ENCODE peak calls at places on chromosomes 11 and 22, in ten cellular contexts. G, M, F, O, L, U, T, K, C and J are unnamed samples. For H3K4me1, the result is how much of the 10 kb centered on the place peaks cover.

GRCh38 chr11:30485222-30485621 is 100.9 kb downstream of the MPPED2 start:
- DNase-seq in L (no peak), G (no peak), U (no peak), F (no peak), C (no peak), T (no peak), O (no peak), M (no peak), K (no peak), J (no peak)

GRCh38 chr11:60251485-60252207 is 8.7 kb upstream of the MS4A4E start:
- DNase-seq in L (no peak), C (no peak), F (no peak), T (peak), O (no peak), M (no peak), K (no peak), U (no peak), G (no peak), J (peak)

GRCh38 chr11:60390389-60390788 is 5.9 kb upstream of the MS4A14 start:
- DNase-seq in K (no peak), G (no peak), F (no peak), T (no peak), O (no peak), C (no peak), L (no peak), U (no peak), M (no peak), J (no peak)

GRCh38 chr11:94130589-94131362 is 2.1 kb downstream of the PANX1 start:
- DNase-seq in M (peak), L (no peak), C (no peak), F (peak), K (no peak), U (no peak), G (no peak), T (peak), O (no peak), J (no peak)

GRCh38 chr22:43173566-43173965 is 13.4 kb downstream of the TTLL12 start:
- DNase-seq in T (no peak), C (peak), O (no peak), L (no peak), M (no peak), K (no peak), F (no peak), G (no peak), U (no peak), J (no peak)

GRCh38 chr11:43504316-43504950 is 145.7 kb downstream of the TTC17 start:
- DNase-seq in C (no peak), T (peak), F (no peak), L (no peak), U (no peak), O (peak), G (no peak), M (peak), K (no peak), J (no peak)

GRCh38 chr11:83545494-83545893 is 259.3 kb upstream of the CCDC90B start:
- DNase-seq in T (no peak), O (no peak), F (no peak), K (no peak), C (no peak), M (no peak), G (no peak), L (no peak), U (no peak), J (no peak)

GRCh38 chr11:111334495-111335123 is 36.3 kb downstream of the POU2AF3 start:
- DNase-seq in G (peak), T (peak), K (no peak), L (peak), F (no peak), C (no peak), M (no peak), O (no peak), U (no peak), J (no peak)

GRCh38 chr11:48538991-48539390 is 50.4 kb downstream of the OR4A47 start:
- DNase-seq in O (no peak), C (no peak), L (no peak), M (no peak), G (no peak), K (no peak), F (no peak), U (no peak), T (no peak), J (no peak)

GRCh38 chr22:42282252-42282942 is 11.9 kb upstream of the TCF20 start:
- DNase-seq in F (no peak), O (peak), C (peak), U (peak), L (no peak), G (peak), K (no peak), M (no peak), T (no peak), J (peak)

GRCh38 chr22:38696606-38697005 is 4.1 kb downstream of the JOSD1 start:
- DNase-seq in M (peak), T (peak), L (no peak), G (no peak), K (no peak), O (no peak), F (no peak), C (no peak), U (no peak), J (no peak)

GRCh38 chr11:92131289-92131890 is 93.2 kb upstream of the FAT3 start:
- DNase-seq in K (no peak), U (no peak), G (no peak), M (no peak), L (no peak), T (no peak), C (no peak), F (no peak), O (no peak), J (no peak)

GRCh38 chr11:57792060-57792541 is 30.5 kb downstream of the CTNND1 start:
- DNase-seq in L (peak), F (peak), G (peak), U (peak), K (peak), M (peak), O (no peak), T (peak), C (peak), J (peak)

GRCh38 chr11:24324211-24324610 is 172.6 kb upstream of the LUZP2 start:
- DNase-seq in T (no peak), L (no peak), M (peak), G (no peak), U (no peak), F (no peak), C (no peak), K (no peak), O (no peak), J (no peak)

DNA sequence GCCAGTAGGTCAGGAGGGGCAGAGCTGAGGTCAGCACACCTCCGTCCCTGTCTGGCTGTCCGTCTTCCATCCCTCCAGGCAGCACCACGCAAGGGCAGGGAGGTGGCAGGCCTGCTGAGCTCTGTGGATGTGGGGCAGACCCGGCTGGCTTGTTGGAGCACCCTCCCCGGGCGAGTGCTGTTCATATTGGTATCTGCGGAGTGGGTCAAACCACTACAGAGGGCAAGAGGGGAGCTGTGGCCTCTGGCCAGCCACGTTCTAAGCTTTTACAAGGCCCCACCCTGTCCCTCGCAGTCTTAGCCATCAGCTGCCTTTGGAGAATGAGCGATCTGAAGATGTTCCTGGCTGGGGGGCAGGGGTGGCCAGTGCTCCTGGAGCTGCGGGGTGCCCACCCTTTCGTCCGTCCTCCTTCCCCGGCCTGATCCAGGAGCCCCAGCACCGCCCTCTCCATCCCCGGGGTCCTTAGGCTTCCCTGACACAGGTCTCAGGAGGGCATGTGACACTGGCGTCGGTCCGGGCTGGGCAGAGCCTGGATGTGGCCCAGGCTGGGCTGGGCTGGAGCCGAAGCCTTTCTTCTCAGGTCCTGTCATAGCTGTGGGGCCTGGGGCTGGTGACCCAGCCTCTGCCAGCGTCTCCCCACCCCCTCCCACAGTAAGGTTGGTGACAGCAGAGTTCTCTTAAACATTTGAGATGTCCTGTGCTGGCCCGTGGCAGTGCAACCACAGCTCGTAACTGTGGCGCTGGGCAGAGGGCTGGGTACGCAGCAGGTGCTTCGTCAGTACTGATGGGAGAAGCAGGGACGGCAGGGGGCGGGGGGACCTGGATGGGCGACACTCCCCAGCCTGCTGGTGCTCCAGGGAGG is 31.7 kb upstream of the GRAMD4 start:
- DNase-seq in T (no peak), O (no peak), G (peak), F (no peak), L (no peak), M (no peak), K (no peak), U (peak), C (peak), J (no peak)
- H3K4me1 ChIP-seq in T (under half), O (under half), G (under half), F (under half), L (half or more), M (under half), K (under half), U (under half), C (half or more), J (half or more)

DNA sequence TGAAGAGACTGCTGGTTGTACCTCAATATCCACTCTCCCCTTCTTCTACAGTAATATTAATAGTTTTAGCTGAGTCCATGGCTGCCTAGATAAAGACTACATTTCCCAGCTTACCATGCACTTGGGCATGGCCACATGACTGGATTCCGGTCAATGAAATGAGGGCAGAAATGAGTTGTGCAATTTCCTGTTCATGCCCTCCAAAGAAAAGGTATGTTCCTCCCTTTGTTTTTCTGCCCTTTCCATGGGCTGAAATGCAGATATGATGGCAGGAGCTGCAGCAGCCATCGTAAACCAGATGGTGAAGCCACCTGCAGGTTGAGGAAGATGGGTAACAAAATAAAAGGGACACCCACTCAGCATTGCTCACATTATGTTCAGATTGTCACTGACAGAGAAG is 15.3 kb upstream of the ELFN2 start:
- DNase-seq in O (no peak), G (no peak), U (no peak), M (peak), T (no peak), C (no peak), K (no peak), L (no peak), F (no peak), J (no peak)
- TF ChIP-seq POLR2A in O (no peak), G (no peak), U (no peak), M (no peak), T (no peak), C (no peak), K (no peak), L (no peak), F (no peak), J (no peak)

GRCh38 chr11:108857382-108857781 is 192.5 kb downstream of the DDX10 start:
- DNase-seq in M (no peak), K (no peak), L (no peak), G (no peak), T (peak), F (no peak), C (no peak), U (no peak), O (peak), J (no peak)
- H3K27ac ChIP-seq in M (no peak), K (no peak), L (no peak), G (no peak), T (no peak), F (no peak), C (no peak), U (no peak), O (no peak), J (no peak)

GRCh38 chr11:36586543-36586942 is 7.8 kb upstream of the IFTAP start:
- DNase-seq in K (no peak), L (no peak), F (no peak), C (no peak), O (no peak), M (no peak), T (no peak), G (no peak), U (no peak), J (no peak)
- H3K4me1 ChIP-seq in K (under half), L (under half), F (under half), C (under half), O (under half), M (under half), T (under half), G (under half), U (under half), J (under half)

DNA sequence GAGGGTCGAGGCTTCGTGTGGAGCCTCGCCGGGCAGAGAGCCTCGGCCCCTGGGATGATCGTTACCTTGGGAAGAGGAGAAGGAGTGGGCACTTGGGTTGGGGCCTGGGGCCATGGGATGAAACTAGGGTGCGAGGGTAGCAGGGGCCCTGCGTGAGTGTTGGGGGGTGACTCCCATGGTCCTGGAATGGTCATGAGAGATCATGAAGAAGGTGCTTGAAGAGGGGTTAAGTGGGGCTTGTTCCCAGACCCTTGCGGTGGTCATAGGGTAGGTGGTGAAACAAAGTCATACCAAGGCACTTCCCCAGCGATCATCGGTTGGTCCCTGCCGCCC is 284 bp downstream of the CCS start:
- DNase-seq in K (no peak), O (no peak), C (no peak), U (no peak), F (no peak), L (no peak), T (no peak), G (no peak), M (no peak), J (no peak)
- TF ChIP-seq POLR2A in K (no peak), O (no peak), C (no peak), U (no peak), F (no peak), L (no peak), T (no peak), G (no peak), M (no peak), J (no peak)

GRCh38 chr22:26658161-26658560 is 773 bp downstream of the MIAT start:
- DNase-seq in O (no peak), G (no peak), K (no peak), T (no peak), U (no peak), L (no peak), M (no peak), F (no peak), C (no peak), J (no peak)

GRCh38 chr22:26656896-26657851 is at the start of gene MIAT:
- DNase-seq in M (peak), G (no peak), U (peak), T (no peak), O (no peak), F (no peak), L (peak), K (no peak), C (peak), J (peak)

GRCh38 chr22:26662160-26662559 is 4.8 kb downstream of the MIAT start:
- DNase-seq in T (no peak), F (no peak), K (no peak), U (no peak), O (no peak), G (no peak), C (no peak), M (no peak), L (no peak), J (no peak)

GRCh38 chr22:26660961-26661578 is 3.7 kb downstream of the MIAT start:
- DNase-seq in L (no peak), U (no peak), G (no peak), C (peak), M (no peak), F (no peak), K (no peak), T (no peak), O (no peak), J (no peak)

DNA sequence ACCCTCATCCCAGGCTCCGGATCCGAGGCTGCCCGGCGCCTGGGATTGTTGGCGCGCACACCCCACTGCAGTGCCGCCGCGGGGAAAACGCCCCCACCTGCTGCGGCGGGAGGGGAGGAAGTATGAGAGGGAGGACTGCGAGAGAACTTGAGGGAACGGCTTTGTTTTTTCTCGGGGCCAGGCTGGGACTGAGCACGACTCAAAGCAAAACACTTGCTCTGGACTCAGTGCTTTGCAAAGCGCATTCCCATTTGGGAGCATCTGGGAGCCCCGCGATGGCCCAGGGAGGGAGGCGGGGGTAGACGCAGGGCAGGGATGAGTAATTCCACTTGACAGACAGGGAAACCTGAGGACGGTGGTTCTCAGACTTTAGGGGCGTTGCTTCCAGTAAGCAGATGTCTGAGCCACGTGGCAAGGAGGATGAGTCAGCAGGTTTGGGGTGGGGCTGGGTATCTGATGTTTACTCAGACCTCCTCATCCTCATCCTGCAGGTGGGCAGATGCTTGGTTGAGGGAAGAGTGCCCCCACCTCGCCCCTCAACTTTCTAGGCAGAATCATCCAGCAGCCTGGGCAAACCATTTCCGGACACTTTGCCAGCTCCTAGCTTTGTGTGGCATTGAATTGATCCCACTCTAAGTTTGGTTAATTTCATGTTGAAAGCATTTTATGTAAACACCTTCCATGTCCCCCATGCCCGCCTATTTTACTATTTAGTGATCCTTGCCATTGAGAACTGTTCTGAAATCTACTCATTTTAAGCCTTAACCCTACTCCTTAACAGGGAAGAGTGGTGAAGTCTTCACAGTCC is 1.5 kb downstream of the MIAT start:
- DNase-seq in F (peak), K (peak), G (no peak), O (no peak), T (peak), L (peak), M (peak), U (peak), C (peak), J (peak)
- H3K27ac ChIP-seq in F (no peak), K (no peak), G (no peak), O (no peak), T (no peak), L (no peak), M (no peak), U (no peak), C (peak), J (no peak)

DNA sequence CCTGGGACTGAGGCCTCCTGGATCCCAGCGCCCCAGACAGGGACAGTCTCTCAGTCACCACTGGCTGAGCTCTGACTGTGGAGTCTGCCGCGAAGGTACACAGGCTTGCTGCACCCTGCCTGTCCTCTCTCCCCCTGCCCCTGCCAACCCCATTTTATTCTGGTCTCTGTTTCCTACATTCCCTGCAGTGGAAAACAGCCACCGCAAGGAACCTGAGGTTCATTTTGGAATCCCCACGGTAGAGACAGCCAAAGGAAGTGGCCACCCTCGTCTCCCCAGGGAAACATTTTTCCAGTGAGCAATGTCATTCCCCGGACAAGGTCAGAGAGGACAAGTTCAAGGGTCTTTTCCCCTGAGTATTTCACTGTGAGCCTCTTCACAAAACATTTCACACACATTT is 56.6 kb downstream of the FBXO7 start:
- DNase-seq in M (no peak), L (no peak), U (no peak), T (peak), C (no peak), O (peak), K (no peak), F (peak), G (no peak), J (no peak)
- H3K4me1 ChIP-seq in M (under half), L (under half), U (under half), T (under half), C (under half), O (under half), K (under half), F (under half), G (under half), J (under half)